ENCODE peak calls at places on chromosomes 16 and 17, in ten cellular contexts. One of them, this sample, is unnamed.

GRCh38 chr16:24180451-24180850 is 75.7 kb upstream of the CACNG3 start:
- DNase-seq in dorsolateral prefrontal cortex: no peak
- DNase-seq in psoas muscle: no peak
- DNase-seq in tibial nerve: no peak
- DNase-seq in CD4-positive, alpha-beta T cell: no peak
- DNase-seq in sigmoid colon: no peak
- DNase-seq in tibial artery: no peak
- DNase-seq in body of pancreas: no peak
- DNase-seq in AG09309: no peak
- DNase-seq in heart right ventricle: no peak
- DNase-seq in this sample: no peak

GRCh38 chr16:81397879-81398516 is 46.6 kb upstream of the CMIP start:
- DNase-seq in dorsolateral prefrontal cortex: no peak
- DNase-seq in psoas muscle: no peak
- DNase-seq in CD4-positive, alpha-beta T cell: no peak
- DNase-seq in tibial nerve: no peak
- DNase-seq in body of pancreas: no peak
- DNase-seq in sigmoid colon: no peak
- DNase-seq in tibial artery: peak
- DNase-seq in AG09309: no peak
- DNase-seq in heart right ventricle: no peak
- DNase-seq in this sample: no peak

GRCh38 chr16:89761304-89761922 is 40.1 kb downstream of the ZNF276 start:
- DNase-seq in tibial nerve: no peak
- DNase-seq in sigmoid colon: no peak
- DNase-seq in tibial artery: no peak
- DNase-seq in psoas muscle: no peak
- DNase-seq in heart right ventricle: no peak
- DNase-seq in AG09309: no peak
- DNase-seq in CD4-positive, alpha-beta T cell: no peak
- DNase-seq in body of pancreas: no peak
- DNase-seq in dorsolateral prefrontal cortex: no peak
- DNase-seq in this sample: no peak

GRCh38 chr17:56011406-56012131 is 141.7 kb upstream of the ANKFN1 start:
- DNase-seq in psoas muscle: no peak
- DNase-seq in AG09309: no peak
- DNase-seq in heart right ventricle: no peak
- DNase-seq in sigmoid colon: no peak
- DNase-seq in CD4-positive, alpha-beta T cell: no peak
- DNase-seq in tibial artery: no peak
- DNase-seq in body of pancreas: no peak
- DNase-seq in tibial nerve: no peak
- DNase-seq in dorsolateral prefrontal cortex: no peak
- DNase-seq in this sample: no peak

GRCh38 chr16:27816561-27816960 is 247.0 kb downstream of the GSG1L start:
- DNase-seq in CD4-positive, alpha-beta T cell: no peak
- DNase-seq in tibial artery: no peak
- DNase-seq in heart right ventricle: no peak
- DNase-seq in AG09309: no peak
- DNase-seq in psoas muscle: no peak
- DNase-seq in body of pancreas: no peak
- DNase-seq in tibial nerve: no peak
- DNase-seq in dorsolateral prefrontal cortex: peak
- DNase-seq in sigmoid colon: peak
- DNase-seq in this sample: no peak

GRCh38 chr17:5464717-5465507 is 3.9 kb downstream of the DHX33 start:
- DNase-seq in body of pancreas: no peak
- DNase-seq in psoas muscle: no peak
- DNase-seq in tibial nerve: no peak
- DNase-seq in AG09309: no peak
- DNase-seq in dorsolateral prefrontal cortex: no peak
- DNase-seq in heart right ventricle: no peak
- DNase-seq in CD4-positive, alpha-beta T cell: no peak
- DNase-seq in tibial artery: no peak
- DNase-seq in sigmoid colon: no peak
- DNase-seq in this sample: no peak

GRCh38 chr17:78275355-78275754 is 43.9 kb downstream of the TMEM235 start:
- DNase-seq in heart right ventricle: no peak
- DNase-seq in tibial nerve: no peak
- DNase-seq in psoas muscle: no peak
- DNase-seq in dorsolateral prefrontal cortex: no peak
- DNase-seq in CD4-positive, alpha-beta T cell: no peak
- DNase-seq in tibial artery: no peak
- DNase-seq in sigmoid colon: no peak
- DNase-seq in body of pancreas: no peak
- DNase-seq in AG09309: no peak
- DNase-seq in this sample: no peak

GRCh38 chr17:73798111-73798748 is 154.0 kb upstream of the SDK2 start:
- DNase-seq in heart right ventricle: no peak
- DNase-seq in tibial artery: no peak
- DNase-seq in psoas muscle: no peak
- DNase-seq in body of pancreas: peak
- DNase-seq in CD4-positive, alpha-beta T cell: no peak
- DNase-seq in sigmoid colon: no peak
- DNase-seq in AG09309: peak
- DNase-seq in dorsolateral prefrontal cortex: no peak
- DNase-seq in tibial nerve: peak
- DNase-seq in this sample: no peak

GRCh38 chr16:66224636-66225035 is 141.9 kb upstream of the CDH5 start:
- DNase-seq in tibial nerve: no peak
- DNase-seq in psoas muscle: no peak
- DNase-seq in heart right ventricle: no peak
- DNase-seq in sigmoid colon: no peak
- DNase-seq in AG09309: no peak
- DNase-seq in tibial artery: peak
- DNase-seq in CD4-positive, alpha-beta T cell: no peak
- DNase-seq in dorsolateral prefrontal cortex: no peak
- DNase-seq in body of pancreas: no peak
- DNase-seq in this sample: no peak

GRCh38 chr17:65394811-65395472 is 166.5 kb downstream of the AXIN2 start:
- DNase-seq in heart right ventricle: no peak
- DNase-seq in CD4-positive, alpha-beta T cell: no peak
- DNase-seq in AG09309: no peak
- DNase-seq in tibial nerve: no peak
- DNase-seq in tibial artery: no peak
- DNase-seq in body of pancreas: no peak
- DNase-seq in psoas muscle: no peak
- DNase-seq in sigmoid colon: no peak
- DNase-seq in dorsolateral prefrontal cortex: no peak
- DNase-seq in this sample: no peak

GRCh38 chr17:42407289-42407836 is 15.7 kb downstream of the CAVIN1 start:
- DNase-seq in sigmoid colon: peak
- DNase-seq in AG09309: peak
- DNase-seq in psoas muscle: peak
- DNase-seq in heart right ventricle: peak
- DNase-seq in tibial artery: peak
- DNase-seq in dorsolateral prefrontal cortex: peak
- DNase-seq in tibial nerve: peak
- DNase-seq in body of pancreas: peak
- DNase-seq in CD4-positive, alpha-beta T cell: peak
- DNase-seq in this sample: no peak

GRCh38 chr16:69727916-69728270 is 1.5 kb upstream of the NQO1 start:
- DNase-seq in heart right ventricle: no peak
- DNase-seq in tibial artery: no peak
- DNase-seq in psoas muscle: no peak
- DNase-seq in AG09309: no peak
- DNase-seq in CD4-positive, alpha-beta T cell: no peak
- DNase-seq in tibial nerve: no peak
- DNase-seq in dorsolateral prefrontal cortex: peak
- DNase-seq in sigmoid colon: no peak
- DNase-seq in body of pancreas: no peak
- DNase-seq in this sample: no peak

GRCh38 chr17:40453881-40454630 is 10.8 kb downstream of the IGFBP4 start:
- DNase-seq in dorsolateral prefrontal cortex: no peak
- DNase-seq in AG09309: no peak
- DNase-seq in tibial nerve: no peak
- DNase-seq in sigmoid colon: no peak
- DNase-seq in psoas muscle: no peak
- DNase-seq in heart right ventricle: no peak
- DNase-seq in CD4-positive, alpha-beta T cell: no peak
- DNase-seq in tibial artery: no peak
- DNase-seq in body of pancreas: no peak
- DNase-seq in this sample: no peak

GRCh38 chr17:19753049-19753444 is 4.9 kb upstream of the ALDH3A1 start:
- DNase-seq in tibial artery: peak
- DNase-seq in body of pancreas: peak
- DNase-seq in AG09309: peak
- DNase-seq in psoas muscle: peak
- DNase-seq in sigmoid colon: peak
- DNase-seq in dorsolateral prefrontal cortex: peak
- DNase-seq in CD4-positive, alpha-beta T cell: no peak
- DNase-seq in tibial nerve: no peak
- DNase-seq in heart right ventricle: peak
- DNase-seq in this sample: peak

GRCh38 chr17:76727745-76728456 is 1.3 kb downstream of the METTL23 start:
- DNase-seq in tibial artery: no peak
- DNase-seq in psoas muscle: no peak
- DNase-seq in sigmoid colon: peak
- DNase-seq in heart right ventricle: no peak
- DNase-seq in CD4-positive, alpha-beta T cell: no peak
- DNase-seq in dorsolateral prefrontal cortex: no peak
- DNase-seq in tibial nerve: no peak
- DNase-seq in AG09309: no peak
- DNase-seq in body of pancreas: no peak
- DNase-seq in this sample: no peak

GRCh38 chr17:50944054-50944901 is 78.1 kb upstream of the TOB1 start:
- DNase-seq in tibial artery: peak
- DNase-seq in dorsolateral prefrontal cortex: peak
- DNase-seq in sigmoid colon: peak
- DNase-seq in CD4-positive, alpha-beta T cell: peak
- DNase-seq in tibial nerve: peak
- DNase-seq in body of pancreas: peak
- DNase-seq in AG09309: no peak
- DNase-seq in psoas muscle: peak
- DNase-seq in heart right ventricle: peak
- DNase-seq in this sample: no peak

GRCh38 chr16:51834131-51834530 is 683.1 kb upstream of the SALL1 start:
- DNase-seq in sigmoid colon: no peak
- DNase-seq in body of pancreas: no peak
- DNase-seq in psoas muscle: no peak
- DNase-seq in dorsolateral prefrontal cortex: no peak
- DNase-seq in CD4-positive, alpha-beta T cell: no peak
- DNase-seq in tibial nerve: no peak
- DNase-seq in tibial artery: no peak
- DNase-seq in AG09309: no peak
- DNase-seq in heart right ventricle: peak
- DNase-seq in this sample: no peak
- TF ChIP-seq CTCF in sigmoid colon: no peak
- TF ChIP-seq CTCF in body of pancreas: no peak
- TF ChIP-seq CTCF in psoas muscle: no peak
- TF ChIP-seq CTCF in dorsolateral prefrontal cortex: no peak
- TF ChIP-seq CTCF in CD4-positive, alpha-beta T cell: no peak
- TF ChIP-seq CTCF in tibial nerve: no peak
- TF ChIP-seq CTCF in tibial artery: no peak
- TF ChIP-seq CTCF in AG09309: no peak
- TF ChIP-seq CTCF in heart right ventricle: no peak
- TF ChIP-seq CTCF in this sample: no peak

DNA sequence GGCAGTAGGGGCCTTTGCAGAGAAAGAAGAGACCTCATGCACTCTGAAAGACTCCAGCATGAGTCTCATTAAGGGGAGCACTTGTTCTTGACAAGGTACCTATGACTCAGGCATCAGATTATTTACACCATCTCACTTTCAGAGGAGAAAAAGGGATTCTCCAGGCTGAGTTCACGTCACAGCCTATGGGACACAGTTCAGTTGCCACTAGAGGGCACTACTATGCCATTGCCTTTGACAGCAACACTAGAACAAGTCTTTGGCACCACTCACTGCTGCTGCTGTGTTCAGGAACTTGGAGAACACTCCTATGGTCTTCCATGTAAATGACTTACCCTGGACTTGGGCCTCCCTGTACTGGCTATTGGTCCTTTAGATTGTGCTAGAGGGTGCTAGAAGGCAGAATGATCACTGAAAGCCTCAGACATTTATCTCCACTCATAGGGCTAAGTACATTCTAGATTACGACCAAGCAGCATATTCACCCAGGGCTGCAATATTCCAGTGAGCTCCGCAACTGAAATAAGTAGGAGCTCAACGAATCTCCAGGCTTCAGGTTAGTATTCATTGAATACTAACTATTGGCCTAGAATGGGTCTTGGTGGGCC is 225.1 kb upstream of the CA10 start:
- DNase-seq in tibial artery: no peak
- DNase-seq in AG09309: no peak
- DNase-seq in sigmoid colon: no peak
- DNase-seq in body of pancreas: peak
- DNase-seq in dorsolateral prefrontal cortex: peak
- DNase-seq in tibial nerve: peak
- DNase-seq in CD4-positive, alpha-beta T cell: no peak
- DNase-seq in psoas muscle: no peak
- DNase-seq in heart right ventricle: peak
- DNase-seq in this sample: no peak
- TF ChIP-seq CTCF in tibial artery: peak
- TF ChIP-seq CTCF in AG09309: peak
- TF ChIP-seq CTCF in sigmoid colon: no peak
- TF ChIP-seq CTCF in body of pancreas: peak
- TF ChIP-seq CTCF in dorsolateral prefrontal cortex: peak
- TF ChIP-seq CTCF in tibial nerve: peak
- TF ChIP-seq CTCF in CD4-positive, alpha-beta T cell: no peak
- TF ChIP-seq CTCF in psoas muscle: peak
- TF ChIP-seq CTCF in heart right ventricle: peak
- TF ChIP-seq CTCF in this sample: no peak

GRCh38 chr16:53510704-53511070 is 7.7 kb upstream of the AKTIP start:
- DNase-seq in body of pancreas: no peak
- DNase-seq in heart right ventricle: no peak
- DNase-seq in CD4-positive, alpha-beta T cell: no peak
- DNase-seq in sigmoid colon: no peak
- DNase-seq in dorsolateral prefrontal cortex: no peak
- DNase-seq in psoas muscle: no peak
- DNase-seq in AG09309: no peak
- DNase-seq in tibial nerve: no peak
- DNase-seq in tibial artery: no peak
- DNase-seq in this sample: no peak
- TF ChIP-seq CTCF in body of pancreas: no peak
- TF ChIP-seq CTCF in heart right ventricle: peak
- TF ChIP-seq CTCF in CD4-positive, alpha-beta T cell: peak
- TF ChIP-seq CTCF in sigmoid colon: no peak
- TF ChIP-seq CTCF in dorsolateral prefrontal cortex: no peak
- TF ChIP-seq CTCF in psoas muscle: no peak
- TF ChIP-seq CTCF in AG09309: no peak
- TF ChIP-seq CTCF in tibial nerve: no peak
- TF ChIP-seq CTCF in tibial artery: no peak
- TF ChIP-seq CTCF in this sample: no peak

DNA sequence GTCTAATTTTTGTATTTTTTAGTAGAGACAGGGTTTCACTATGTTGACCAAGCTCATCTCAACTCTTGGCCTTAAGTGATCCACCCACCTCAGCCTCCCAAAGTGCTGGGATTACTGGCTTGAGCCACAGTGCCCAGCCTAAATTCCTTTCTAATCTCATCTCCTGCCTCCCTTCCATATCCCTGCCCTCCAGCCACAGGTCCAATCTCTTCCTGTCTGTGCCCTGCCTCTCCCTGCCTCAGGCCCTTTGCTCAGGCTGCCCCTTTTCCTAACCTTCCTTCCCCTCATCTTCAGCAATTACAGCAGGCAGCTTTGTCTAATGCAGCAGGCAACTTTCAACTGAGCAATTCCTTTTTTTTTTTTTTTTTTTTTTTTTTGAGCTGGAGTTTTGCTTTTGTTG is 46.8 kb downstream of the CFAP20 start:
- DNase-seq in psoas muscle: no peak
- DNase-seq in tibial artery: no peak
- DNase-seq in heart right ventricle: no peak
- DNase-seq in CD4-positive, alpha-beta T cell: no peak
- DNase-seq in sigmoid colon: no peak
- DNase-seq in AG09309: no peak
- DNase-seq in dorsolateral prefrontal cortex: no peak
- DNase-seq in body of pancreas: no peak
- DNase-seq in tibial nerve: no peak
- DNase-seq in this sample: no peak
- TF ChIP-seq CTCF in psoas muscle: no peak
- TF ChIP-seq CTCF in tibial artery: no peak
- TF ChIP-seq CTCF in heart right ventricle: no peak
- TF ChIP-seq CTCF in CD4-positive, alpha-beta T cell: no peak
- TF ChIP-seq CTCF in sigmoid colon: no peak
- TF ChIP-seq CTCF in AG09309: no peak
- TF ChIP-seq CTCF in dorsolateral prefrontal cortex: no peak
- TF ChIP-seq CTCF in body of pancreas: no peak
- TF ChIP-seq CTCF in tibial nerve: no peak
- TF ChIP-seq CTCF in this sample: no peak

This sample was measured in omental fat pad.